ENCODE peak calls at places on chromosomes 11 and 22, in seven cellular contexts. Y is Kasumi-1; L is activated CD4-positive, alpha-beta T cell treated with anti-CD3 and anti-CD28 coated beads, Interleukin-2, amount 10 ng/mL, durations not matched to agents 7 days and 5 days; O is H1; S is EH; J is M059J; P is glomerular endothelial cell. N is an unnamed sample.

GRCh38 chr11:99973993-99974392 is 713.1 kb upstream of the ARHGAP42 start:
- DNase-seq in Y (no peak), L (no peak), O (no peak), S (no peak), J (peak; percentile 54), P (no peak), N (no peak)

GRCh38 chr11:107006076-107006833 is 12.0 kb downstream of the GUCY1A2 start:
- DNase-seq in Y (no peak), L (no peak), O (no peak), S (no peak), J (peak; percentile 9), P (no peak), N (no peak)

GRCh38 chr11:122984186-122985011 is 2.8 kb upstream of the BSX start:
- DNase-seq in Y (no peak), L (no peak), O (no peak), S (peak; percentile 45), J (peak; percentile 53), P (no peak), N (peak; percentile 38)

GRCh38 chr11:35035894-35036408 is 103.0 kb upstream of the CD44 start:
- DNase-seq in Y (peak; percentile 99), L (no peak), O (no peak), S (peak; percentile 99), J (peak; percentile 99), P (peak; percentile 27), N (peak; percentile 99)

GRCh38 chr22:49209452-49210195 is 618.0 kb downstream of the BRD1 start:
- DNase-seq in Y (no peak), L (no peak), O (no peak), S (no peak), J (no peak), P (no peak), N (no peak)

GRCh38 chr22:38873469-38874411 is 1.7 kb upstream of the CBX6 start:
- DNase-seq in Y (no peak), L (peak; percentile 42), O (no peak), S (no peak), J (peak; percentile 18), P (no peak), N (no peak)

GRCh38 chr11:45158210-45158644 is 11.8 kb downstream of the PRDM11 start:
- DNase-seq in Y (peak; percentile 9), L (no peak), O (no peak), S (no peak), J (no peak), P (no peak), N (no peak)

GRCh38 chr11:119942021-119942420 is 195.9 kb downstream of the TRIM29 start:
- DNase-seq in Y (no peak), L (no peak), O (no peak), S (no peak), J (no peak), P (no peak), N (no peak)

GRCh38 chr22:37739000-37739399 is 42.2 kb downstream of the TRIOBP start:
- DNase-seq in Y (no peak), L (no peak), O (no peak), S (no peak), J (no peak), P (no peak), N (no peak)

GRCh38 chr11:12288212-12288933 is 89.0 kb upstream of the PARVA start:
- DNase-seq in Y (peak; percentile 75), L (peak; percentile 61), O (peak; percentile 82), S (peak; percentile 95), J (peak; percentile 93), P (peak; percentile 75), N (peak; percentile 85)

GRCh38 chr22:17734197-17734596 is 40.1 kb downstream of the BID start:
- DNase-seq in Y (peak; percentile 80), L (peak; percentile 33), O (no peak), S (peak; percentile 67), J (peak; percentile 43), P (no peak), N (peak; percentile 19)

GRCh38 chr11:57873196-57873911 is 111.8 kb downstream of the CTNND1 start:
- DNase-seq in Y (no peak), L (peak; percentile 9), O (no peak), S (peak; percentile 7), J (peak; percentile 9), P (no peak), N (no peak)

GRCh38 chr22:48477031-48477721 is 1350.5 kb downstream of the BRD1 start:
- DNase-seq in Y (no peak), L (no peak), O (no peak), S (no peak), J (no peak), P (no peak), N (no peak)

GRCh38 chr11:64766881-64767280 is 7.1 kb upstream of the PYGM start:
- DNase-seq in Y (no peak), L (no peak), O (no peak), S (no peak), J (no peak), P (no peak), N (no peak)

GRCh38 chr11:2587976-2588748 is 111.6 kb downstream of the KCNQ1OT1 start:
- DNase-seq in Y (no peak), L (peak; percentile 5), O (no peak), S (no peak), J (no peak), P (no peak), N (no peak)

GRCh38 chr11:125464266-125464662 is 31.8 kb downstream of the FEZ1 start:
- DNase-seq in Y (no peak), L (no peak), O (no peak), S (peak; percentile 32), J (peak; percentile 43), P (no peak), N (peak; percentile 10)

N was measured in RPMI7951.